ENCODE peak calls at places on chromosome 19, in five cellular contexts. V is lower leg skin, R is transverse colon, U is fibroblast of lung, F is dorsolateral prefrontal cortex. H is an unnamed sample.

GRCh38 chr19:10718205-10719196 is 622 bp downstream of the DNM2 start:
- DNase-seq in F (peak), R (peak), V (peak), U (peak), H (peak)

GRCh38 chr19:20079487-20079886 is 1.7 kb downstream of the ZNF90 start:
- DNase-seq in R (peak), U (peak), V (no peak), F (no peak), H (no peak)

GRCh38 chr19:7515471-7516226 is at the start of gene ZNF358:
- DNase-seq in V (peak), R (peak), F (peak), U (peak), H (peak)

GRCh38 chr19:44579663-44580365 is 33.5 kb upstream of the IGSF23 start:
- DNase-seq in R (no peak), F (no peak), U (no peak), V (no peak), H (no peak)

GRCh38 chr19:36638862-36639510 is 27.7 kb downstream of the ZNF461 start:
- DNase-seq in V (no peak), R (no peak), U (peak), F (no peak), H (no peak)

GRCh38 chr19:46718934-46719551 is 2.1 kb upstream of the PRKD2 start:
- DNase-seq in V (no peak), F (no peak), R (no peak), U (no peak), H (no peak)

GRCh38 chr19:47225746-47226425 is 5.1 kb downstream of the BBC3 start:
- DNase-seq in V (peak), U (peak), F (peak), R (peak), H (peak)

GRCh38 chr19:50162988-50163387 is at the start of gene IZUMO2:
- DNase-seq in V (no peak), R (no peak), U (no peak), F (no peak), H (no peak)

GRCh38 chr19:47186337-47187022 is 44.5 kb downstream of the BBC3 start:
- DNase-seq in U (no peak), F (no peak), R (peak), V (no peak), H (no peak)

GRCh38 chr19:14381689-14382474 is 638 bp downstream of the ADGRE5 start:
- DNase-seq in V (no peak), F (no peak), R (peak), U (peak), H (peak)

GRCh38 chr19:15194938-15195337 is 5.9 kb downstream of the NOTCH3 start:
- DNase-seq in V (no peak), R (no peak), U (no peak), F (peak), H (no peak)

GRCh38 chr19:51948979-51949378 is 21.7 kb downstream of the ZNF613 start:
- DNase-seq in R (no peak), U (peak), F (peak), V (no peak), H (no peak)

GRCh38 chr19:57110592-57111328 is 9.0 kb upstream of the USP29 start:
- DNase-seq in F (no peak), U (no peak), V (no peak), R (no peak), H (no peak)

GRCh38 chr19:7895565-7895964 is 7.3 kb downstream of the LRRC8E start:
- DNase-seq in U (no peak), V (no peak), F (no peak), R (peak), H (no peak)

GRCh38 chr19:33434886-33435705 is 61.6 kb downstream of the CEBPG start:
- DNase-seq in V (no peak), R (no peak), U (peak), F (no peak), H (peak)

GRCh38 chr19:46818812-46819211 is 30.4 kb upstream of the SLC1A5 start:
- DNase-seq in V (no peak), R (no peak), U (peak), F (no peak), H (no peak)

GRCh38 chr19:32687681-32688080 is 3.9 kb upstream of the NUDT19 start:
- DNase-seq in R (no peak), F (no peak), U (no peak), V (no peak), H (no peak)

GRCh38 chr19:45527731-45528130 is 20.5 kb downstream of the VASP start:
- DNase-seq in V (no peak), R (no peak), F (no peak), U (no peak), H (peak)

DNA sequence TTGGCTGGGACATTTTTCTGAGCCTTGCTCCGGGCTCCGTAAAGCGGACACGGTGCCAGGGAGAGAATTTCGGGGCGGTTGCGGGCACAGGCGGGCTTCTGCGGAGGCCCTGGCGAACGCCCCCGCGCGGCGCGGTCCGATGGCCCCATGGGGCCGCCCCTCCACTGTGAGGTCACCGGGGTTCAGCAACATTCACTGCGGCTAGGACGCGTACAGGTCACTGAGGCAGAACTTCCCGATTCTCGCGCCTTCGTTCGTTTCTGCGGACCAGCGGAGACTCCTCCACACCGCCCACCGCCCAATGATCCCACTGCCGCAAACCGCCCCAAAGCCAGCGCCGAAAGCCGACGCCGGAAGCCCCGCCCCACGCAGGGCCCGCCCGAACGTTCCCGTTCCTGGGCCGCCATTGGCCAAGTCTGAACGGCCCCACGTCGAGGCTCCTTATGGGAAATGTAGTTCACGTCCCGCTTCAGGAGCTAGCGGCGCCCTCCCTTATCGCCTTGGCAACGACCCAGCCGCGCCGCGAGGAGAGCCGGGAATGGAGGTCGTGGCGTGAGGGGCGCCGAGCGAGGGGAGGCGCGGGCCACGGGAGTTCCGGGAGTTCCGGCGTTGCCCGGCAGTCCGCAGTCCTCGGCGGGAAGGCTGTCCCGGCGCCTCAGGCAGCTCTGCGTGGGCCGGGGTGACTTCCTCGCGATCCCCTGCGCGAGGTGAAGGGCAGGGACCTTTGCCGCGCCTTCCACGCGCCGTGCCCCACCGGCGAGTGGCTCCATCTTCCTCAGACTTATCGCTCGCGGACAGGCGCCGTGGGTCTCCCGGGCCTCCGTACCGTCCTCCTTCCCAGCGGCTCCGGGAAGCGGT is at the start of gene ZNF584:
- DNase-seq in V (peak), R (peak), F (peak), U (peak), H (peak)
- TF ChIP-seq CTCF in V (no peak), R (no peak), F (no peak), U (no peak), H (no peak)

GRCh38 chr19:4256563-4256962 is 9.7 kb downstream of the YJU2 start:
- DNase-seq in U (no peak), R (no peak), F (no peak), V (no peak), H (no peak)
- TF ChIP-seq CTCF in U (no peak), R (no peak), F (no peak), V (no peak), H (no peak)

GRCh38 chr19:43505186-43505456 is 575 bp upstream of the PHLDB3 start:
- DNase-seq in F (no peak), U (no peak), V (no peak), R (no peak), H (no peak)
- TF ChIP-seq CTCF in F (no peak), U (no peak), V (no peak), R (no peak), H (no peak)

DNA sequence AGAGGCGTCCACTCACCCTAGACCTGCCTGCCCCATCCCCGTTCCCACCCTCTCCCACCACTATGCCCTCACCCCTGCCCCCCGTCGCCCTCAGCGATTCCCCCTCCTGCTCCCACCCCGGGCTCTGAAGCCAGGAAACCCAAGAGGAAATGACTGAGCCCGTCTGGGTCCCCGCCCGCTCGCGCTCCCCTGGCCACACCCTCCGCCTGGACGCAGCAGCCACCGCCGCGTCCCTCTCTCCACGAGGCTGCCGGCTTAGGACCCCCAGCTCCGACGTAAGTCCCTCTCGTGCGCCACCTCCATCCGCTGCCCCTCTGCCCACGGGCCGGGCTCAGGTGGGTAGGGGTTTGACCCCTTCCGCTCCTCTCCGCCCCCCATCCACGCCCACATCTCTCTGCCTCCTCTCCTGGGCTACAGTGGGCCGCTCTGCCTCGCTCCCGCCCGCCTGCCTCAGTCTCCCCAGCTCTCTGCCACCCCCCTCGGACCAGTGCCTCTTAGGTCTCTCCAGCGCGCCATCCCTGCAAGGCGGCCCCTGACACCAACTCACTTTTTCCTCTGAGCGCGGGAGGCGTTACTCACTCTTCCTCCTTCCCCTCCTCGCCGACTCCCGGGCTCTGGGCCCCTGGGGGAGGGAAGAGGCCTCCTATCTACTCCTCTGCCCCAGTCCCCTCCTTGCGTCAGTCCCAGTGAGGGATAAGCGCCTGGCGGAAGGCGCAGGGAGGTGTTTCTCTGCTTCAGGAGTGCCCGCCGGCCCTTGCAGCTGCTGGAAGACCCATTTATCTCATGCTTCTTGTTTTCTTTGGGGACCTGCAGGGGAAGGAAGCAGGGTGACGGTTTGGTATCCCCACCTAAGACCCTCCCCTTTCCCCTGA is at the start of gene FXYD5:
- DNase-seq in R (peak), U (peak), F (no peak), V (peak), H (peak)
- TF ChIP-seq CTCF in R (peak), U (no peak), F (no peak), V (no peak), H (no peak)

DNA sequence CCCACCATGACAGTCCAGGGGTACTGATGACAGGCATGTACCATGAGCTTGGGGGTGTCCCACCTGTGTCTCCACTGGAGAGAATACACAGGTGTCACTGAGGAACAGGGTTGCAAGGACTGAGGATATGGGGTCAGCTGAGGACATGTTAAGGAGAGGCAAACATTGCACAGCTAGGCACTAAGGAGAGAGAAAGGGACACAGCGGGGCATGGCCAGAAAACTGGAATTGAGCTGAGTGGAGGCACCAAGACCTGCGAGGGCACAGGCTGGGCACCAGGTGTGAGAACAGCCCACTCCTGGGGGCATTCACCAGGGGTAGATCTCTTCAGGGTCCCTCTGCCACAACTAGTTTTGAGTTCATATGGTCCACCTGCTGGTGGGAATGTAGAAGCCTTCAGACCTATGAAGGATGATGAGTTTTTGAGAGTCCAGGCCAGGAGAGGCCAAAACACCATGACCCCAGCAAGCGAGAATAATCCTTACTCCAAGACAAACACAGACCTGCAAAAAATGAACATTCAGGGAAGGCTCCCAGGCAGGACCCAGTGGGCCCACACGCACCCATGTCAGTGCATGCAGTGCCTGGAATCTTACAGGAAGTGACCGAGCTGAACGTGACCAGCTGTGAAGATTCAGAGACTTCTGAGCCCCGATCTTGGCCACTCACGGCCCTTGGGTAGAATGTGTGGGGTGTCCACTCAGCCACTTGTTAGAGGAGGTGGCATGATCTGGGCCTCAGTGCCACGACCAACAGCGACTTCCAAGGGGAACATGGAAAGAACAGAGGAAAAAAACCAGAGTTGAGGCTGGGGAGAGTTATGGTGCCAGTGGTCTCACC is 1.4 kb upstream of the ZNF584 start:
- DNase-seq in U (no peak), V (no peak), F (no peak), R (no peak), H (peak)
- TF ChIP-seq CTCF in U (peak), V (no peak), F (no peak), R (peak), H (peak)

DNA sequence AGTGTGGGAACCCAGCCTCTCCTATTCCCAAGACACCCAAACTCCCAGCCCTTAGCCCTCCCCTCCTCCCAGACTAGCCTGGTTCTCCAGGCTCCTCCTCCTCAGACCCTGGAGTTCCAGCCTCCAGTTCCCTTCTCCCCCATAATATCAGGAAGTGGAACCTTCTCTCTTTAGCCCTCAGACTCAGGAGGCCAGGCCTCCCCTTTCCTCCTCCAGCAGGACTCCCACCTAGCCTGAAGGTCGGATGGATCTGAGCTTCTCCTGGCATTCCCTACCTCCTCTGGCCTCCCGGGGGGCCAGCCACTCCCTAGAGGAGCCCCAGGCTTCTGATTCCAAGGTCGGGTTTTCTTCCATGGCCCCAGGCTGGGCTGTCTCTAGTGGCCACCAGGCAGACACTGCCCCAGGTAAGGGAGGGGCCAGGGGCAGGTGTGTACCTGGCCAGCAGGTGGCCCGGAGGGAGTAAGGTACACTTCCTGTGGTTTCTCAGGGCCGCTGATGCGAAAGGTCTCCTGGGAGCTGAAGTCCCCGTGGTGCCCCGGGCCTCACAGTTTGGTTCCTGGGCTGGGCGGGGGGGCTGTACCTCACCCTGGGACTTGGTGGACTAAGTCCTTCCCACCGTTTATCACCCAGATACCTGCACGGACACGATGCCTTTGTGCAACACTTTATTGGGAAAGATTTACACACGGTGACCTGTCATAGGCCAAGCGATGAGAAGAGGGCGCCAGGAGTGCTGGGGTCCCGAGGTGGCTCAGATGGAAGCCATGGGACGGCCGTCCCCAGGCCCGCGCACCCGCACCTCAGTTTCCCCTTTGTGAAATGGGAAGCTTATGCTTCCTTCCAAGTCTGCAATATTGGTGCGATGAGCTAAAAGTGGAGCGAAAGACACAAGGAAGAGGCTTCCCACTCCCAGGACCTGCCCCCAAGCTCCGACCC is at the start of gene TMC4:
- DNase-seq in V (no peak), U (no peak), F (no peak), R (peak), H (peak)
- TF ChIP-seq CTCF in V (no peak), U (no peak), F (no peak), R (peak), H (peak)

GRCh38 chr19:2171349-2172145 is 7.8 kb downstream of the DOT1L start:
- DNase-seq in F (no peak), R (peak), V (no peak), U (peak), H (peak)
- TF ChIP-seq CTCF in F (no peak), R (no peak), V (no peak), U (no peak), H (no peak)

DNA sequence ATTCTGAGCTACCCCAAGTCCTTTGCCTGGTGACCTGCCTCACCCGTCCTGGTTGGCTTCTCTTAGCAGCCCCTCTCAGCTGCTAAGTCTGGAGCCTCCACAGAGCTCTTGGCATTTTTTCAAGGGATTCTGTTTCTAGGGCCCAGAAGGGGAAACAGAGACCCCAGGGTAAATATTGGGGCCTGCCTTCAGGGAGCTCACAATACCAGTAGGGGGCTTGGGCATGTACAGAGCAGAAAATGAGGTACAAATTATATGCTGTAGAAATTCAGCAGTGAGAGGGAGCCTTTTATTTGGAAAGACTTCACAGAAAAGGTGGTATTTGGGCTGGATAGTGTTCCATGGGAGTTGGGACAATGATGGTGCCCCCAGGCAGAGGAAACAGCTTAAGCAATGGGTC is 3.7 kb downstream of the SAMD4B start:
- DNase-seq in F (no peak), R (no peak), U (no peak), V (no peak), H (no peak)
- TF ChIP-seq CTCF in F (no peak), R (no peak), U (peak), V (no peak), H (no peak)

GRCh38 chr19:2099054-2099501 is 2.4 kb downstream of the IZUMO4 start:
- DNase-seq in R (no peak), V (no peak), F (no peak), U (no peak), H (no peak)

GRCh38 chr19:2095338-2095938 is 688 bp downstream of the MOB3A start:
- DNase-seq in V (no peak), F (no peak), R (peak), U (no peak), H (no peak)

GRCh38 chr19:2099937-2100718 is 3.4 kb downstream of the IZUMO4 start:
- DNase-seq in R (no peak), V (no peak), U (no peak), F (no peak), H (no peak)

GRCh38 chr19:2097330-2098327 is 914 bp downstream of the IZUMO4 start:
- DNase-seq in U (no peak), R (peak), F (no peak), V (no peak), H (no peak)

GRCh38 chr19:2096543-2097329 is at the start of gene IZUMO4:
- DNase-seq in F (peak), U (peak), R (peak), V (peak), H (peak)
- TF ChIP-seq CTCF in F (no peak), U (no peak), R (peak), V (no peak), H (no peak)